ENCODE peak calls at places on chromosome 11, in seven cellular contexts. F is GM23338, U is HCT116, K is PC-3, N is hepatocyte, S is GM23248, T is MM.1S. B is an unnamed sample.

GRCh38 chr11:74257934-74258553 is 53.4 kb downstream of the P4HA3 start:
- DNase-seq in T (no peak), S (peak), U (no peak), F (no peak), K (peak), N (no peak), B (no peak)

GRCh38 chr11:2273311-2273710 is 2.9 kb upstream of the ASCL2 start:
- DNase-seq in F (no peak), U (no peak), K (no peak), S (no peak), N (no peak), T (no peak), B (no peak)

GRCh38 chr11:118306556-118306955 is 2.0 kb downstream of the CD3E start:
- DNase-seq in U (no peak), S (peak), F (no peak), N (no peak), K (no peak), T (no peak), B (no peak)

GRCh38 chr11:67178421-67178820 is 59.4 kb downstream of the KDM2A start:
- DNase-seq in F (no peak), S (peak), K (no peak), N (no peak), T (no peak), U (no peak), B (no peak)

GRCh38 chr11:492416-493226 is 14.4 kb downstream of the RNH1 start:
- DNase-seq in S (no peak), F (no peak), U (no peak), T (no peak), K (no peak), N (no peak), B (no peak)

GRCh38 chr11:67439321-67440228 is 2.1 kb upstream of the PTPRCAP start:
- DNase-seq in U (no peak), T (no peak), N (no peak), K (peak), F (peak), S (peak), B (no peak)

GRCh38 chr11:122189259-122189658 is 73.2 kb upstream of the BLID start:
- DNase-seq in K (peak), F (no peak), T (no peak), N (peak), S (peak), U (peak), B (no peak)

GRCh38 chr11:34565417-34566208 is 52.0 kb upstream of the ELF5 start:
- DNase-seq in T (peak), F (peak), S (no peak), N (no peak), K (peak), U (peak), B (peak)

GRCh38 chr11:88194990-88195389 is 19.7 kb upstream of the RAB38 start:
- DNase-seq in T (no peak), U (no peak), K (no peak), F (no peak), S (no peak), N (no peak), B (no peak)

GRCh38 chr11:12675951-12676711 is 1.9 kb downstream of the TEAD1 start:
- DNase-seq in N (peak), K (peak), T (peak), F (no peak), S (peak), U (no peak), B (peak)

GRCh38 chr11:83480251-83480650 is 194.1 kb upstream of the CCDC90B start:
- DNase-seq in U (no peak), K (no peak), S (no peak), N (no peak), F (no peak), T (no peak), B (no peak)

GRCh38 chr11:70530010-70530409 is 131.7 kb downstream of the CTTN start:
- DNase-seq in T (no peak), F (no peak), U (no peak), K (no peak), N (no peak), S (no peak), B (no peak)

GRCh38 chr11:46504817-46505613 is 88.8 kb downstream of the AMBRA1 start:
- DNase-seq in T (peak), S (peak), F (no peak), K (no peak), N (no peak), U (no peak), B (no peak)

GRCh38 chr11:11349051-11349450 is 4.0 kb downstream of the CSNK2A3 start:
- DNase-seq in N (no peak), K (no peak), F (no peak), S (no peak), T (no peak), U (no peak), B (no peak)

GRCh38 chr11:75155570-75156422 is 4.9 kb downstream of the SLCO2B1 start:
- DNase-seq in U (no peak), T (no peak), S (no peak), F (no peak), K (no peak), N (peak), B (no peak)

GRCh38 chr11:9428706-9429105 is 32.1 kb upstream of the ZNF143 start:
- DNase-seq in F (no peak), N (no peak), S (no peak), T (no peak), K (no peak), U (no peak), B (no peak)

GRCh38 chr11:46277623-46278386 is at the start of gene CREB3L1:
- DNase-seq in K (no peak), T (no peak), N (peak), U (no peak), F (peak), S (peak), B (peak)

GRCh38 chr11:113677648-113678047 is 28.5 kb downstream of the TMPRSS5 start:
- DNase-seq in K (no peak), T (no peak), N (no peak), U (no peak), S (no peak), F (no peak), B (no peak)

GRCh38 chr11:43959321-43959995 is 17.0 kb downstream of the C11orf96 start:
- DNase-seq in N (no peak), S (no peak), F (peak), K (no peak), T (no peak), U (no peak), B (no peak)

GRCh38 chr11:45530776-45531175 is 134.6 kb downstream of the CHST1 start:
- DNase-seq in T (no peak), K (no peak), N (no peak), U (no peak), S (no peak), F (no peak), B (no peak)

GRCh38 chr11:123299721-123300120 is 104.7 kb upstream of the CLMP start:
- DNase-seq in T (no peak), U (no peak), N (no peak), F (no peak), K (no peak), S (no peak), B (no peak)

GRCh38 chr11:132427611-132428010 is 1057.2 kb downstream of the NTM start:
- DNase-seq in N (no peak), F (no peak), U (no peak), S (peak), T (no peak), K (no peak), B (no peak)

GRCh38 chr11:9230291-9230690 is 34.9 kb downstream of the DENND5A start:
- DNase-seq in N (no peak), K (no peak), T (no peak), F (no peak), S (peak), U (no peak), B (no peak)

GRCh38 chr11:12979928-12980689 is 29.0 kb upstream of the RASSF10 start:
- DNase-seq in F (no peak), U (no peak), T (no peak), N (no peak), S (no peak), K (peak), B (no peak)

GRCh38 chr11:119481021-119481666 is 58.2 kb upstream of the THY1 start:
- DNase-seq in U (no peak), S (peak), K (peak), T (peak), F (peak), N (peak), B (peak)

GRCh38 chr11:36222755-36223635 is 66.2 kb downstream of the COMMD9 start:
- DNase-seq in K (no peak), F (no peak), S (peak), T (no peak), N (no peak), U (no peak), B (no peak)

GRCh38 chr11:92226331-92227232 is 2.0 kb downstream of the FAT3 start:
- DNase-seq in T (no peak), N (peak), F (peak), U (no peak), K (no peak), S (peak), B (peak)

GRCh38 chr11:92225563-92226308 is 1.1 kb downstream of the FAT3 start:
- DNase-seq in U (no peak), T (no peak), F (peak), S (peak), K (no peak), N (peak), B (peak)

GRCh38 chr11:92222701-92223100 is 1.9 kb upstream of the FAT3 start:
- DNase-seq in N (no peak), K (no peak), T (no peak), S (no peak), F (no peak), U (no peak), B (no peak)

GRCh38 chr11:92225206-92225562 is 566 bp downstream of the FAT3 start:
- DNase-seq in F (peak), S (no peak), U (no peak), K (no peak), N (peak), T (no peak), B (peak)

GRCh38 chr11:92224394-92225205 is at the start of gene FAT3:
- DNase-seq in U (no peak), N (peak), T (no peak), F (peak), S (peak), K (no peak), B (peak)
- TF ChIP-seq EZH2 in U (no peak), N (no peak), T (no peak), F (no peak), S (peak), K (no peak), B (no peak)

GRCh38 chr11:95011376-95011775 is 13.7 kb upstream of the KDM4E start:
- DNase-seq in K (no peak), F (no peak), U (no peak), N (no peak), T (no peak), S (no peak), B (no peak)

GRCh38 chr11:95014184-95014821 is 10.8 kb upstream of the KDM4E start:
- DNase-seq in T (no peak), U (no peak), N (no peak), S (no peak), F (no peak), K (no peak), B (no peak)

DNA sequence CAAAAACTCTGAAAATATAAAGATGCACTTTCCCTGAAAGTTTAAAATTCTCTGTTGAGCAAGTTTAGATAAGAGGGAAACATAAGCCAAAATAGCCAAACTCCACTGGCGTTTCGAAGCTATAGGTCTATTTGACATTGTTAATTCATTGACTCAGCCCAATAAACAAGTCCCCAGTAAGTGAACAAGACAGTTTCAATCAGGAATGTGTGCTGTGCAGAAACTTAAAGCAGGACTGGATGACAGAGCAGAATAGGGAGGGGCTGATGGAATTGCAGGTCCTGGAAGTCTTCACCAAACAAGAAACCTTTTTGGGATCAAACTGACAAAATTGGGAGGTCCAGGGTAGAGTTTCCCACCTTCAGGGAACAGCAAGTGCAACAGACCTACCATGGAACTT is 8.9 kb upstream of the KDM4E start:
- DNase-seq in N (no peak), U (no peak), S (no peak), K (peak), F (no peak), T (no peak), B (no peak)
- TF ChIP-seq EZH2phosphoT487 in N (no peak), U (no peak), S (no peak), K (no peak), F (no peak), T (no peak), B (no peak)

GRCh38 chr11:64654958-64655541 is 64.0 kb downstream of the SLC22A12 start:
- DNase-seq in K (no peak), F (no peak), S (no peak), T (no peak), N (no peak), U (no peak), B (no peak)
- TF ChIP-seq EZH2 in K (no peak), F (no peak), S (no peak), T (no peak), N (no peak), U (no peak), B (no peak)

GRCh38 chr11:65446446-65447277 is 24.1 kb downstream of the NEAT1 start:
- DNase-seq in F (no peak), N (no peak), K (peak), U (no peak), S (peak), T (no peak), B (no peak)
- TF ChIP-seq EZH2phosphoT487 in F (no peak), N (no peak), K (no peak), U (no peak), S (no peak), T (no peak), B (no peak)

DNA sequence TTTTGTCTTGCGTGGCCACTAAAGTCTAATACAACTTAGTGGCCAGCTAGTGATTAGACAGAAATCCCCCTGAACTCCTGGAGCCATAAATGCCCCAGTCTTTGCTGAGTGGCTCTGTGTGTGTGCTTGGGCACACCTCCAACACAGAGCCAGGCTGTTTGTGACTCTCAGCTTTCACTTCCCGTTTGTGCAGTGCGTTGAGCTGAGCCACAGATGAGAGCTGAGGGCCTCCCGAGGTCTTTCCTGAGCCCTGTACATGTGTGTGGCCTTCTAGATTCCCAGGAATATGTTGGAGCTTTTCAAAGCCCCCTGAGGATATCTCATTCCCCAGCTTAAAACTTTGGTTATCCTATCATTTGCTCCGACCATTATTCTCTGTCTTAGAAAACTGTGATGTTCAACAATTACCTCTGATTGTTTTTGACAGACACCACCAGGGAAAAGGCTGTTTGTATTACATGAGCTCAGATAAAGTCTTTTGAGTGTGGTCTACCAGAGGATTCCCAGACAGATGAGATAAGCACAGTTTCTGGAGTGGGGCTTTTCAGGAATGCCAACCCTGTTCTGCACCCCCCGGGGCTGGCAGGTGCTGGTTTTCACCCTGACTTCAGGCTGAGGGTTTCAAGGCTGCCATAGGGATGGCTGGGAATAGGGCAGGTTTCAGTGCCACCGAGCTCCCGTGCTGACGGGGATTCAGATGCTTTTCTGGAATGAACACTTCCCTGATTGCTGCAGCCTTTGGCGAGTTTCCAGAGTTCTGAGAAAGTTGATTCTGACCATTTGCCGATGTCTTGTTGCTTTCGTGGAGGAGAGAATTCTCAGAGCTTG is 23.8 kb downstream of the IGHMBP2 start:
- DNase-seq in F (no peak), N (no peak), K (no peak), S (no peak), T (no peak), U (no peak), B (no peak)
- TF ChIP-seq EZH2 in F (no peak), N (no peak), K (no peak), S (no peak), T (no peak), U (no peak), B (no peak)

DNA sequence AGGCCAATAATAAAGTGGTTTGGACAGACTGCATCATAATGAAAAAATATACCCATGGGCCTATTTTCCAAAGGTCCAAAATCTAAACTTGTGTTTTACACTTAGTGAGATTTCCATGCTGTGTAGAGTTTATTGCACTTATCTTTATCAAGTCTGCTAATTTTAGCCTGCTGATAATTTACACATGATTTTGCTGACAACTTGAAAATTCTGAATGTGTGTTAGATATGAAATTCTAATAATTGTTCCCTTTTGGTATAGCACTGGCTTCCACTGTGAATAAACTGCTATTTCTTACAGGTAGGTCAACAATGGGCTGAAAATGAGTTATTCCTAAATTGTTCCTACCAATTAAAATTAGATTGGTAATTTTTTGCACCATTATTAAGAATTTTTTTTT is 589.1 kb upstream of the ANO3 start:
- DNase-seq in S (no peak), T (no peak), N (no peak), F (no peak), K (no peak), U (no peak), B (no peak)
- TF ChIP-seq EZH2phosphoT487 in S (no peak), T (no peak), N (no peak), F (no peak), K (no peak), U (no peak), B (no peak)